ENCODE peak calls at places on chromosomes 13 and 19, in four cellular contexts. One of them, this sample, is unnamed.

GRCh38 chr19:51687791-51688664 is 5.1 kb upstream of the SPACA6 start:
- DNase-seq in islet precursor cell: peak; percentile 92
- DNase-seq in adrenal gland: peak; percentile 84
- DNase-seq in fibroblast of mammary gland: peak; percentile 74
- DNase-seq in this sample: peak; percentile 83

GRCh38 chr19:519449-519865 is 12.1 kb upstream of the CDC34 start:
- DNase-seq in islet precursor cell: no peak
- DNase-seq in fibroblast of mammary gland: no peak
- DNase-seq in adrenal gland: no peak
- DNase-seq in this sample: no peak

GRCh38 chr19:50796128-50796633 is 6.0 kb downstream of the ACP4 start:
- DNase-seq in islet precursor cell: no peak
- DNase-seq in adrenal gland: no peak
- DNase-seq in fibroblast of mammary gland: no peak
- DNase-seq in this sample: no peak

GRCh38 chr13:23610187-23610576 is 40.0 kb downstream of the TNFRSF19 start:
- DNase-seq in fibroblast of mammary gland: peak; percentile 45
- DNase-seq in islet precursor cell: no peak
- DNase-seq in adrenal gland: no peak
- DNase-seq in this sample: no peak

GRCh38 chr19:46863818-46864629 is 3.2 kb downstream of the ARHGAP35 start:
- DNase-seq in islet precursor cell: peak; percentile 86
- DNase-seq in fibroblast of mammary gland: peak; percentile 48
- DNase-seq in adrenal gland: no peak
- DNase-seq in this sample: peak; percentile 81

GRCh38 chr13:93066187-93066586 is 160.4 kb upstream of the GPC6 start:
- DNase-seq in islet precursor cell: no peak
- DNase-seq in fibroblast of mammary gland: peak; percentile 94
- DNase-seq in adrenal gland: peak; percentile 70
- DNase-seq in this sample: no peak

GRCh38 chr19:511101-511841 is 4.0 kb downstream of the TPGS1 start:
- DNase-seq in adrenal gland: peak; percentile 13
- DNase-seq in islet precursor cell: peak; percentile 97
- DNase-seq in fibroblast of mammary gland: no peak
- DNase-seq in this sample: peak; percentile 95

GRCh38 chr13:48184260-48184659 is 48.7 kb upstream of the ITM2B start:
- DNase-seq in islet precursor cell: no peak
- DNase-seq in adrenal gland: no peak
- DNase-seq in fibroblast of mammary gland: no peak
- DNase-seq in this sample: no peak

GRCh38 chr13:31918707-31919106 is 112.9 kb upstream of the FRY start:
- DNase-seq in adrenal gland: no peak
- DNase-seq in fibroblast of mammary gland: no peak
- DNase-seq in islet precursor cell: no peak
- DNase-seq in this sample: no peak

GRCh38 chr19:30011051-30011578 is 69.1 kb downstream of the URI1 start:
- DNase-seq in adrenal gland: no peak
- DNase-seq in fibroblast of mammary gland: no peak
- DNase-seq in islet precursor cell: peak; percentile 58
- DNase-seq in this sample: peak; percentile 56

GRCh38 chr19:22472180-22472637 is 50.1 kb upstream of the ZNF98 start:
- DNase-seq in islet precursor cell: no peak
- DNase-seq in adrenal gland: no peak
- DNase-seq in fibroblast of mammary gland: no peak
- DNase-seq in this sample: no peak

GRCh38 chr13:35876601-35877000 is 254.6 kb downstream of the DCLK1 start:
- DNase-seq in islet precursor cell: no peak
- DNase-seq in fibroblast of mammary gland: no peak
- DNase-seq in adrenal gland: no peak
- DNase-seq in this sample: no peak

GRCh38 chr13:63156816-63157215 is 1741.2 kb upstream of the PCDH20 start:
- DNase-seq in islet precursor cell: no peak
- DNase-seq in fibroblast of mammary gland: no peak
- DNase-seq in adrenal gland: no peak
- DNase-seq in this sample: no peak

GRCh38 chr19:18737954-18738351 is 53.2 kb downstream of the COMP start:
- DNase-seq in adrenal gland: no peak
- DNase-seq in fibroblast of mammary gland: no peak
- DNase-seq in islet precursor cell: no peak
- DNase-seq in this sample: no peak

GRCh38 chr13:62209539-62209938 is 793.9 kb upstream of the PCDH20 start:
- DNase-seq in islet precursor cell: no peak
- DNase-seq in adrenal gland: no peak
- DNase-seq in fibroblast of mammary gland: no peak
- DNase-seq in this sample: no peak

GRCh38 chr13:25571237-25571636 is 199.5 kb downstream of the ATP8A2 start:
- DNase-seq in fibroblast of mammary gland: no peak
- DNase-seq in islet precursor cell: no peak
- DNase-seq in adrenal gland: no peak
- DNase-seq in this sample: no peak